ENCODE peak calls at places on chromosomes 6 and 20, in seven cellular contexts. Z is breast epithelium, J is endothelial cell, P is RWPE1, S is tibial artery, M is heart left ventricle, A is GM10248. X is an unnamed sample.

GRCh38 chr20:17972121-17972520 is 3.3 kb downstream of the MGME1 start:
- DNase-seq in P (no peak), Z (no peak), M (no peak), A (no peak), S (no peak), J (no peak), X (no peak)

GRCh38 chr6:126661646-126662045 is 321.7 kb downstream of the CENPW start:
- DNase-seq in A (no peak), P (no peak), S (no peak), J (no peak), Z (no peak), M (no peak), X (no peak)

GRCh38 chr6:10425973-10426780 is 11.3 kb upstream of the TFAP2A start:
- DNase-seq in P (no peak), A (no peak), J (peak), Z (no peak), S (no peak), M (no peak), X (no peak)

GRCh38 chr6:1627884-1628550 is 18.3 kb downstream of the FOXC1 start:
- DNase-seq in M (no peak), J (no peak), S (peak), Z (no peak), A (no peak), P (no peak), X (no peak)

GRCh38 chr6:160510199-160510598 is 153.9 kb downstream of the LPA start:
- DNase-seq in J (no peak), A (no peak), M (no peak), Z (no peak), P (peak), S (no peak), X (no peak)

GRCh38 chr6:106757267-106757666 is 127.9 kb downstream of the QRSL1 start:
- DNase-seq in M (no peak), A (no peak), P (no peak), J (no peak), S (no peak), Z (no peak), X (no peak)

GRCh38 chr6:45718901-45719300 is 296.8 kb downstream of the CLIC5 start:
- DNase-seq in S (no peak), A (no peak), Z (no peak), P (no peak), M (no peak), J (no peak), X (no peak)

GRCh38 chr6:55958790-55959189 is 83.4 kb upstream of the BMP5 start:
- DNase-seq in A (no peak), M (no peak), P (no peak), Z (no peak), J (no peak), S (no peak), X (no peak)

GRCh38 chr20:37931153-37931922 is 28.4 kb downstream of the VSTM2L start:
- DNase-seq in M (no peak), P (no peak), Z (no peak), A (no peak), S (no peak), J (no peak), X (no peak)

GRCh38 chr20:31695849-31696804 is 26.5 kb downstream of the BCL2L1 start:
- DNase-seq in P (peak), M (no peak), Z (no peak), A (no peak), J (no peak), S (no peak), X (no peak)

GRCh38 chr6:150894191-150894744 is 28.8 kb downstream of the MTHFD1L start:
- DNase-seq in M (no peak), A (no peak), Z (no peak), J (no peak), S (no peak), P (no peak), X (no peak)

DNA sequence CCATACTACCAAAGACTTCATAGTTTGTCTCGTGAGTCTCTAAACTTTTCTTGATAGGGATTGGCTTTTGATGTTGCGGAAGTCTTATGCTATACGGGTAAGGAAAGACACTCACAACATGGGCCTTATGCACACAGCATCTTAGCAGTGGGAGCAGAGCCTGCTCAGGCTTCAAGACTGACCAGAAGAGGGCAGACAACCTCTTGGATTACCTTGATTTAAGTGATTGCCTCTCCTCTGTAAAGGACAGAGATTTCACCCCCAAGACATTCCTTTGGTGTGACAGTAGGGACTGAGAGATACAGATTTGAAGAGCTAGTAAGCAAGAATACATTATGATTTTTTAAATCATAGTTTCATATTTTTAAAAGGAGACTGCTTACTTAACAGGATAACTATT is 71.0 kb upstream of the SAMD3 start:
- DNase-seq in J (peak), M (no peak), P (peak), S (no peak), Z (no peak), A (peak), X (peak)
- TF ChIP-seq CTCF in J (no peak), M (no peak), P (peak), S (no peak), Z (no peak), A (peak), X (peak)

DNA sequence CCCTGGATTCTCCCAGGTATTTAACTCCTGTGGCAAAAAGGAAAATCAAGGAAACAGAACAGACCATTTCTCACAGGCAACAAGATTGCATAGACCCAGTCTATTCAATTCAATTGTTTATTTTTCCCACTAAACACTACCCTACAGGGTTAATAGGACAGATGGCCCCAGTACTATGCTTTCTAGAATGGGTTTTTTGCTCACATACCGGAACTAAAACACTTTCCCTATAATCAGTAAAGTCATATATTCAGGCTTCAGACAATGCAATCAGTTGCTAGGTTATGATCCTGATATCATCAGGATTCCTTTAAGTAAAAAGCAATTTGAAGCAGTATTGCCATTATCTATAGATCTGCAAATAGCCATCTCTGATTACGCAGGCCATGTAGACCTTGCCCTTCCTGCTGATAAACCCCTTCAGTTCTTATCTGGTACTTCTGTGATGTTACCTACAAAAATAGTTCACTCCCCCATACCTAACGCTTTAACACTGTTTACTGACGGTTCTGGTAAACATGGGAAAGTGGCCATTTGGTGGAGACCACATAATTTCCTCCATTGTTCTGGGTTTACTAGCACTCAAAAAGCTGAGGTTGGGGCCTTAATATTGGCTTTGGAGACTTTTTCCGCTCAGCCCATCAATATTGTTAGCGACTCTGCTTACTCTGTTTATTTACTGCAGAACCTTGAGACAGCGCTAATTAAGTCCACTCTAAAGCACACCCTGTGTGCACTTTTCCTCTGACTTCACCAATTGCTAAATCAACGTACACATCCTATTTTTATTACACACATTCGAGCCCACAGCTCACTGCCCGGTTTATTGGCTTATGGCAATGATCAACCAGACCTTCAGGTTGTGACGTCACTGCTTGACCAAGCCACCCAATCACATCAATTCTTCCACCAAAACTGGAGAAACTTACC is 666.0 kb downstream of the PHF3 start:
- DNase-seq in M (no peak), J (no peak), S (no peak), P (no peak), Z (no peak), A (no peak), X (no peak)
- TF ChIP-seq CTCF in M (no peak), J (no peak), S (no peak), P (no peak), Z (no peak), A (no peak), X (no peak)

GRCh38 chr6:4135665-4136353 is 434 bp upstream of the ECI2 start:
- DNase-seq in J (peak), M (peak), S (peak), P (peak), Z (peak), A (peak), X (peak)
- TF ChIP-seq CTCF in J (no peak), M (no peak), S (no peak), P (no peak), Z (no peak), A (no peak), X (no peak)

GRCh38 chr20:1911536-1911935 is 16.3 kb downstream of the SIRPA start:
- DNase-seq in S (no peak), P (no peak), J (no peak), Z (no peak), A (no peak), M (no peak), X (no peak)
- TF ChIP-seq CTCF in S (no peak), P (no peak), J (no peak), Z (no peak), A (no peak), M (no peak), X (no peak)

GRCh38 chr6:7621761-7622160 is 31.8 kb downstream of the SNRNP48 start:
- DNase-seq in M (no peak), Z (no peak), S (no peak), A (no peak), P (no peak), J (no peak), X (no peak)

GRCh38 chr6:7615611-7616383 is 25.8 kb downstream of the SNRNP48 start:
- DNase-seq in J (peak), P (peak), A (peak), S (no peak), M (no peak), Z (peak), X (peak)

DNA sequence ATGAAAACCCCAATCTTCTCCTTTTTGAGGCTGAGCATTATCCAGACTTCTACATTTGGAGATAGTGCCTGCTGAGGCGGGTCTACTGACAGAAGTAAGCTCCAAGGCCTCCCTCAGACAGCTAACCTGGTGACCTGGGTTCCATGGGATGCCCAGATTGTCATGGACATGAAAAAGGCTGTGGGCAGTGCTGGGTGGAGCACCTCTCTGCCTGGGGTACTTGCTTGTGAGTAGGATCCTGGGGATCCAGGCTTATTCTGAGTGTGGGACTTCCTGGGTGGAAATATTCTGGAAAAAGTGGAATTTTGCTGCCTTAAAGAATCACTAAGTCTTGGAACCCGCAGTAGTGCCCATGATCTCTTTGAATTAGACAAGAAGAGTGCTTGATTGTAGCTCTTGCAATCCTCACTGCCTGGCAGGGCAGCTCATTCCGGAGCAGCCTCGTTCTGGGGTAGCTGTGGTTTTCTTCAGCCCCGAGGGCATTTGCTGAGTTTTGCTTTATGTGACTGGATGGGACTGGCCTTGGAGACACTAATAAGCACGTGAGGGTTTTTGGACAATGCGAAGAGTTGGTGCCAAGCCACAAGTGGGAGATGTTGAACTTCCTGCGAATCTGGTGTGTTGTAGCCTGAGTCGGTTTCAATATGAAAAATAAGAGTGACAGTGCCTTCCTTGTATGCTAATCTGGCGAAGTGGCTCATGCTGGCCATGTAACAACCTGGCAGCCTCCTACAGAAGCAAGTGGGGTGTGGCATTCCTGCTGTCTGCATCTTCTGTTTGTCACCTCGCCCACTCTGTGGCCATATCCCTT is 28.2 kb downstream of the SNRNP48 start:
- DNase-seq in A (no peak), S (peak), P (peak), J (no peak), M (peak), Z (peak), X (no peak)
- TF ChIP-seq CTCF in A (no peak), S (no peak), P (no peak), J (no peak), M (no peak), Z (no peak), X (no peak)

GRCh38 chr20:2780948-2781347 is 19.5 kb downstream of the CPXM1 start:
- DNase-seq in Z (no peak), M (no peak), A (no peak), J (no peak), S (no peak), P (no peak), X (no peak)
- TF ChIP-seq CTCF in Z (no peak), M (no peak), A (no peak), J (no peak), S (no peak), P (no peak), X (no peak)

DNA sequence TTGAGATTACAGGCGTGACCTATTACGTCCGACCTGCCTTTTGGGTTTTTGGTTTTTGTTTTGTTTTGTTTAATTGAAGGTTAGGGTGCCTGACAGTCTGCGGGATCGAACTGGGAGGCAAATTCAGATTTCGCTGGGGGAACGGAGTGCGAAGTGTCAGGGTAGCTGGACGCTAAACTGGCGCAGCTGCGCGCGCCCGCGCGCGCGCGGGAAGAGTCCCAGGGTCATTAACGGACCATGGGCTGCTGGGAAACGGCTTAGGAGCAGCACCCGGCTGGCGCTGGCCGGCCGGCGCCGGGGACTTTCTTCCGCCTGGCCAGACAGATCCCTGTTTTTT is 6.8 kb downstream of the HSPA1B start:
- DNase-seq in Z (peak), S (peak), M (peak), A (peak), P (peak), J (peak), X (peak)
- TF ChIP-seq CTCF in Z (no peak), S (no peak), M (no peak), A (no peak), P (no peak), J (no peak), X (no peak)

DNA sequence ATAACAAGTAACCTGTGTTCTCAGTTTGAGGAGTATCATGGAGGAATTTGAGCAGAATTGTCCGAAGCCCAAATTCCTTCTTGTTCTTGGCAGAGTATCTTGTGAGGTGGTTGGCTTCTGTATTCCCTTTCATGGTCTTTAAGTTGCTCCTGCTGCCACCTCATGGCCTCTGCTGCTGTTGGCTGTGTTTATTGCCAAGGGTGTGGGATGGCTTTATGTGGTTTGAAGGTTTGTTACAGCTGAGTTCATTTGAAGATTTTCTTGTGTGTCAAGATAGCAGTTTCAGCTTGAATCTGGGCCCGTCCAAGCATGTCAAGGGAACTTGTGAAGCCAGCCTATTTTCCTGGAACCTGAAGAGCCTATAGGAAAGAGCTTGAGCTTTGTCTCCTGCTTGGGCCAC is 20.2 kb upstream of the TTK start:
- DNase-seq in S (no peak), P (peak), J (no peak), M (no peak), A (no peak), Z (no peak), X (no peak)
- TF ChIP-seq CTCF in S (no peak), P (no peak), J (no peak), M (no peak), A (no peak), Z (no peak), X (no peak)

GRCh38 chr6:31115941-31116560 is 1.5 kb downstream of the PSORS1C1 start:
- DNase-seq in A (no peak), P (no peak), J (no peak), S (no peak), M (no peak), Z (no peak), X (no peak)

GRCh38 chr6:31116661-31117385 is 2.2 kb downstream of the PSORS1C1 start:
- DNase-seq in Z (no peak), S (no peak), P (no peak), J (no peak), A (no peak), M (no peak), X (no peak)

GRCh38 chr6:31114540-31114876 is at the start of gene PSORS1C1:
- DNase-seq in P (peak), M (peak), J (no peak), Z (peak), S (peak), A (no peak), X (no peak)

GRCh38 chr6:31113861-31114539 is 600 bp upstream of the PSORS1C1 start:
- DNase-seq in Z (peak), J (no peak), A (no peak), M (no peak), P (no peak), S (no peak), X (no peak)

GRCh38 chr6:31114970-31115849 is 610 bp downstream of the PSORS1C1 start:
- DNase-seq in P (peak), J (no peak), Z (no peak), S (no peak), A (no peak), M (no peak), X (no peak)
- TF ChIP-seq CTCF in P (no peak), J (no peak), Z (no peak), S (no peak), A (no peak), M (peak), X (no peak)

GRCh38 chr20:57291003-57291402 is 24.6 kb upstream of the BMP7 start:
- DNase-seq in Z (no peak), M (no peak), J (no peak), A (no peak), P (peak), S (no peak), X (no peak)
- TF ChIP-seq CTCF in Z (no peak), M (no peak), J (no peak), A (no peak), P (no peak), S (no peak), X (no peak)